ENCODE peak calls at places on chromosomes 16 and 17, in five cellular contexts. U is sigmoid colon, G is vagina, X is prostate gland, P is endothelial cell of umbilical vein. K is an unnamed sample.

GRCh38 chr17:55056530-55056929 is 88.0 kb downstream of the STXBP4 start:
- DNase-seq in U (no peak), G (no peak), X (peak; percentile 53), P (peak; percentile 32), K (peak; percentile 58)

GRCh38 chr16:85750021-85750826 is 672 bp downstream of the C16orf74 start:
- DNase-seq in U (no peak), G (no peak), X (no peak), P (peak; percentile 33), K (peak; percentile 36)

GRCh38 chr17:1104222-1104621 is 75.6 kb downstream of the ABR start:
- DNase-seq in U (no peak), G (no peak), X (no peak), P (no peak), K (peak; percentile 61)

GRCh38 chr16:10646581-10647263 is 48.0 kb downstream of the TEKT5 start:
- DNase-seq in U (no peak), G (no peak), X (no peak), P (no peak), K (no peak)

GRCh38 chr17:67582632-67583230 is 135.0 kb upstream of the NOL11 start:
- DNase-seq in U (no peak), G (no peak), X (peak; percentile 91), P (peak; percentile 73), K (peak; percentile 94)

GRCh38 chr16:30524575-30525571 is 1.5 kb downstream of the ZNF768 start:
- DNase-seq in U (no peak), G (no peak), X (no peak), P (no peak), K (no peak)

GRCh38 chr16:30659507-30660423 is 1.5 kb downstream of the FBRS start:
- DNase-seq in U (peak; percentile 78), G (no peak), X (peak; percentile 49), P (peak; percentile 19), K (no peak)

GRCh38 chr17:51630101-51630671 is 369.8 kb downstream of the UTP18 start:
- DNase-seq in U (no peak), G (no peak), X (peak; percentile 10), P (no peak), K (no peak)

GRCh38 chr16:54493594-54493993 is 207.0 kb upstream of the IRX3 start:
- DNase-seq in U (no peak), G (no peak), X (no peak), P (no peak), K (no peak)

GRCh38 chr17:55478971-55479370 is 32.3 kb downstream of the SMIM36 start:
- DNase-seq in U (no peak), G (no peak), X (no peak), P (no peak), K (no peak)

GRCh38 chr16:50185005-50185505 is 31.9 kb downstream of the TENT4B start:
- DNase-seq in U (no peak), G (no peak), X (no peak), P (peak; percentile 60), K (no peak)

GRCh38 chr16:48118841-48119240 is 37.0 kb downstream of the ABCC12 start:
- DNase-seq in U (no peak), G (no peak), X (no peak), P (no peak), K (no peak)

GRCh38 chr17:39107973-39108372 is 43.5 kb downstream of the PLXDC1 start:
- DNase-seq in U (no peak), G (no peak), X (no peak), P (no peak), K (no peak)

GRCh38 chr16:19938536-19938935 is 53.9 kb upstream of the GPRC5B start:
- DNase-seq in U (no peak), G (no peak), X (no peak), P (no peak), K (no peak)

GRCh38 chr17:29565643-29566472 is 979 bp downstream of the ABHD15 start:
- DNase-seq in U (peak; percentile 63), G (no peak), X (peak; percentile 5), P (peak; percentile 25), K (peak; percentile 59)

GRCh38 chr16:27681681-27682080 is 131.7 kb downstream of the KATNIP start:
- DNase-seq in U (no peak), G (no peak), X (no peak), P (no peak), K (no peak)

GRCh38 chr16:88848557-88848956 is 8.2 kb downstream of the GALNS start:
- DNase-seq in U (no peak), G (no peak), X (no peak), P (no peak), K (no peak)

GRCh38 chr16:20409398-20410152 is at the start of gene ACSM5:
- DNase-seq in U (peak; percentile 86), G (no peak), X (no peak), P (no peak), K (peak; percentile 75)

GRCh38 chr16:53043462-53043861 is 9.2 kb downstream of the CHD9NB start:
- DNase-seq in U (no peak), G (no peak), X (peak; percentile 23), P (no peak), K (no peak)

GRCh38 chr16:68450741-68451140 is 2.4 kb upstream of the SMPD3 start:
- DNase-seq in U (no peak), G (no peak), X (no peak), P (no peak), K (no peak)

GRCh38 chr16:68447721-68448359 is 468 bp downstream of the SMPD3 start:
- DNase-seq in U (no peak), G (no peak), X (no peak), P (no peak), K (no peak)

GRCh38 chr16:68446941-68447675 is 1.2 kb downstream of the SMPD3 start:
- DNase-seq in U (no peak), G (no peak), X (no peak), P (no peak), K (no peak)

GRCh38 chr16:68445458-68445857 is 2.9 kb downstream of the SMPD3 start:
- DNase-seq in U (no peak), G (no peak), X (no peak), P (peak; percentile 35), K (peak; percentile 70)

DNA sequence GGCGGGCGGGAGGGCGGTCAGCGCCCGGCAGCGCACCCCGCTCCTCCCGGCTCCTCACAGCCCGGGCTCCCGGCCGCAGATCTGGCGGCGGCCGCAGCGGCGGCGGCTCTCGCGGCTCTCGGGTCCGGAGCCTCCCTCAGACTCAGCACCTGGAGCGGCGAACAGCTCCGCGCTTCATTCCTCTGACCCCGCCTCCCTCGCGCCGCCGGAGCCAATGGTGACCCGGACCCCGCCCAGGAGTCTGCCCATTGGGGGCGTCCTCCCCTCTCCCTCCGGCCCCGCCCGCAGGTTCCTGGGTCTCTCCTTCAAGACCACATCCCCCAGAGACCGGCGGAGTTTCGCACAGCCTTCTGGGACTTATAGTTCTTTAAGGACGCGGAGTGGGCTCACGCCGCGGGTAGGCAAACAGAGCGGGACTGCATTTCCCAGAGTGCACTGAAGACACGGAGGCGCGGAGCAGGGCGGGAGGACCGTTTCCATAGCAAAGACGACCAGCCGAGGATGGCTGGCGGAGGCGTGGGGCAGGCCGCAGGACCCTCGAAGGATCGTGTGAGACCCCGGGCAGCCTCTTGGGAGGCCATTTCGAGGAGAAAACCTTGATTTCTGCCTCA is at the start of gene SMPD3:
- DNase-seq in U (peak; percentile 97), G (no peak), X (peak; percentile 98), P (peak; percentile 98), K (peak; percentile 99)
- TF ChIP-seq POLR2AphosphoS5 in U (peak; percentile 39), G (peak; percentile 82), X (peak; percentile 95), P (peak; percentile 16), K (peak; percentile 74)

GRCh38 chr16:84098939-84099338 is 17.8 kb downstream of the MBTPS1 start:
- DNase-seq in U (no peak), G (no peak), X (no peak), P (no peak), K (no peak)

GRCh38 chr16:84093120-84093878 is 23.4 kb downstream of the MBTPS1 start:
- DNase-seq in U (no peak), G (no peak), X (no peak), P (no peak), K (no peak)

GRCh38 chr16:84095466-84095865 is 21.3 kb downstream of the MBTPS1 start:
- DNase-seq in U (no peak), G (no peak), X (no peak), P (no peak), K (no peak)

GRCh38 chr16:84093879-84094270 is 22.9 kb downstream of the MBTPS1 start:
- DNase-seq in U (no peak), G (no peak), X (no peak), P (no peak), K (no peak)

DNA sequence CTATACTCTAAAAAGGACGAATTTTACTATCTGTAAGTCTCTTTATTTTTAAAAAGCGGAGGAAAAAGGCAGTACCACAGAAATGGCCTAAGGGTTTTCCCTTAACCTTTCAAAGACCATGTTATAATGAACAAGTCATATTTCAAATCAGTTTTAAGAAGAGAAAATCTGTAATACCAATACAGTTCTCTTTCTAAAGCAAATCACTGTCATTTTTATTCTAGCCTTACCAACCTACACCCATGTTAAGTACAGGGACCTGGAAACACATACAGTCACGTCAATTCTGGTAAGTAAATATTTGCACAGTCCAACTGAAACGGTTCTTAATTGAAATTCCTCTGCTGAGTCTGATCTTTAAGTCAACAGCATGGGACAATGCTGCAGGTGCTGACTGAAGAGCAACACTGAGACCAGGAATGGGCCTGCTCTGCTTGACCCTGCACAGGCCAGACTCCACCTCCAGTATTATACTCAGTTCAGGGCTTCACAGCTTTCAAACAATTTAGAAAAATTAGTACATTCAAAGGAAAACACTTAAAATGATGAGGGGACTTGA is 20.2 kb downstream of the MBTPS1 start:
- DNase-seq in U (no peak), G (no peak), X (peak; percentile 72), P (no peak), K (peak; percentile 48)
- TF ChIP-seq POLR2AphosphoS5 in U (no peak), G (no peak), X (peak; percentile 95), P (no peak), K (peak; percentile 8)

GRCh38 chr16:81752876-81753227 is 26.2 kb upstream of the PLCG2 start:
- DNase-seq in U (no peak), G (no peak), X (no peak), P (no peak), K (no peak)

GRCh38 chr16:81754810-81755209 is 24.3 kb upstream of the PLCG2 start:
- DNase-seq in U (no peak), G (no peak), X (no peak), P (no peak), K (no peak)

GRCh38 chr16:81755915-81756644 is 23.0 kb upstream of the PLCG2 start:
- DNase-seq in U (no peak), G (no peak), X (no peak), P (peak; percentile 78), K (no peak)

GRCh38 chr16:81748476-81749198 is 30.5 kb upstream of the PLCG2 start:
- DNase-seq in U (no peak), G (no peak), X (no peak), P (no peak), K (no peak)

GRCh38 chr16:81752225-81752875 is 26.7 kb upstream of the PLCG2 start:
- DNase-seq in U (peak; percentile 80), G (no peak), X (no peak), P (no peak), K (peak; percentile 52)
- TF ChIP-seq POLR2AphosphoS5 in U (no peak), G (no peak), X (no peak), P (no peak), K (no peak)

DNA sequence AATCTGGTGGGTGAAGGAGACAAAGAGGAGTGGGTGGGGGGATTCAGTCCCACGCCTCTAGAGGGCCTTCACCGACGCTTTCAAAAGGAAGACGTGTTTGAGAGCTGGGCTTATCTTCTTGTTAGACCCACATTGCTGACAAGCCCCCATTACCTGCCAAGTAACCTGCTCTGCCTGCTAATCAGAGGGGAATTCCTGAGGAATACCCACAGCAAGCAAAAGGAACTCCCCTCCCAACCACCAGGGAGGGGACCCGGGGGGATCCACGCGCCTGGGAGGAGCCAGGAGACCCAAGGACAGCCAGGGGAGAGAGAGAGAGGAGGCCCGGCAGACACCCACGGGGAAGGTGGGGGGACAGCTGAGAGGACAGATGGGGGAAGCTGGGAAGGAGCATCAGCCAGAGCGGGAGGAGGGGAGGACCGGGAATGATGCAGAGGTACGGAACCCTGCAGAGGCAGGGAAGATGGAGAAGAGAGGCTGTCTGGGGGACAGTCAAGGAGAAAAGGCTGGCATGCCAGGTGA is 986 bp downstream of the MTMR4 start:
- DNase-seq in U (peak; percentile 59), G (no peak), X (no peak), P (no peak), K (no peak)
- TF ChIP-seq POLR2AphosphoS5 in U (no peak), G (no peak), X (no peak), P (no peak), K (no peak)